ENCODE peak calls at places on chromosomes 3 and 15, in seven cellular contexts. Z, S, T, R, P, N and H are unnamed samples.

GRCh38 chr3:33439421-33440327 is 531 bp downstream of the UBP1 start:
- DNase-seq in P (peak), Z (peak), R (peak), S (no peak), T (no peak), N (peak), H (peak)

GRCh38 chr15:57149196-57149595 is 227.1 kb upstream of the CGNL1 start:
- DNase-seq in S (no peak), T (no peak), N (no peak), P (no peak), R (no peak), Z (no peak), H (no peak)

GRCh38 chr3:142602630-142603339 is 6.6 kb downstream of the PLS1 start:
- DNase-seq in T (no peak), N (no peak), R (no peak), P (peak), S (no peak), Z (no peak), H (no peak)

GRCh38 chr3:196995646-196996355 is 27.2 kb upstream of the PIGZ start:
- DNase-seq in P (no peak), R (no peak), S (no peak), N (no peak), Z (no peak), T (no peak), H (no peak)

GRCh38 chr3:186381424-186382216 is 19.6 kb upstream of the DGKG start:
- DNase-seq in Z (no peak), T (no peak), N (no peak), P (peak), R (no peak), S (no peak), H (no peak)

GRCh38 chr3:13838421-13838820 is 41.5 kb downstream of the WNT7A start:
- DNase-seq in S (no peak), N (no peak), P (no peak), Z (no peak), T (no peak), R (no peak), H (no peak)

GRCh38 chr15:89767411-89767915 is 8.7 kb upstream of the MESP2 start:
- DNase-seq in T (no peak), P (no peak), Z (peak), N (no peak), R (no peak), S (no peak), H (no peak)

GRCh38 chr15:74222705-74223104 is 13.4 kb upstream of the CCDC33 start:
- DNase-seq in T (no peak), S (no peak), N (no peak), P (no peak), Z (no peak), R (no peak), H (no peak)

GRCh38 chr15:36426696-36427095 is 152.7 kb upstream of the CDIN1 start:
- DNase-seq in Z (no peak), P (no peak), T (no peak), S (no peak), R (no peak), N (no peak), H (no peak)

GRCh38 chr3:10619989-10620832 is 114.8 kb upstream of the ATP2B2 start:
- DNase-seq in N (no peak), R (no peak), P (no peak), T (no peak), Z (no peak), S (no peak), H (no peak)

GRCh38 chr15:41836072-41836471 is 2.6 kb upstream of the PLA2G4B start:
- DNase-seq in S (no peak), R (no peak), T (no peak), P (no peak), N (no peak), Z (no peak), H (no peak)

GRCh38 chr3:25480811-25481210 is 52.7 kb downstream of the RARB start:
- DNase-seq in T (no peak), Z (no peak), P (no peak), S (no peak), R (no peak), N (no peak), H (no peak)

GRCh38 chr3:111548756-111549155 is 6.8 kb downstream of the CD96 start:
- DNase-seq in P (no peak), R (no peak), N (no peak), S (no peak), Z (no peak), T (no peak), H (no peak)

GRCh38 chr3:69232447-69232846 is 110.1 kb upstream of the LMOD3 start:
- DNase-seq in N (no peak), T (no peak), Z (no peak), P (no peak), R (no peak), S (no peak), H (no peak)

GRCh38 chr15:97977734-97978133 is 17.2 kb downstream of the ARRDC4 start:
- DNase-seq in N (no peak), T (no peak), Z (peak), P (no peak), S (no peak), R (no peak), H (no peak)

GRCh38 chr15:99442268-99442897 is 123.4 kb upstream of the MEF2A start:
- DNase-seq in P (no peak), Z (no peak), R (peak), S (peak), N (no peak), T (peak), H (no peak)

GRCh38 chr15:52093539-52094502 is 18.8 kb downstream of the BCL2L10 start:
- DNase-seq in Z (no peak), S (no peak), P (peak), R (no peak), T (peak), N (no peak), H (no peak)

GRCh38 chr3:77373619-77374018 is 333.7 kb downstream of the ROBO2 start:
- DNase-seq in R (no peak), S (no peak), Z (no peak), N (no peak), P (no peak), T (no peak), H (no peak)

GRCh38 chr15:64067564-64068030 is 21.3 kb upstream of the DAPK2 start:
- DNase-seq in N (peak), Z (peak), R (peak), S (no peak), T (peak), P (peak), H (peak)

GRCh38 chr15:73955326-73955725 is 29.1 kb downstream of the LOXL1 start:
- DNase-seq in S (no peak), T (no peak), P (no peak), R (no peak), Z (no peak), N (no peak), H (no peak)

GRCh38 chr3:135915206-135915605 is 50.3 kb upstream of the PPP2R3A start:
- DNase-seq in R (no peak), Z (no peak), T (no peak), S (no peak), P (no peak), N (no peak), H (no peak)

GRCh38 chr15:75203017-75203907 is 1.6 kb downstream of the C15orf39 start:
- DNase-seq in T (no peak), S (no peak), R (no peak), Z (no peak), N (no peak), P (peak), H (no peak)

GRCh38 chr15:67024322-67024997 is 40.9 kb upstream of the SMAD3 start:
- DNase-seq in S (peak), T (peak), Z (peak), R (peak), P (peak), N (no peak), H (no peak)

GRCh38 chr15:25176616-25176923 is 221.8 kb downstream of the SNRPN start:
- DNase-seq in T (no peak), R (peak), S (no peak), N (no peak), P (no peak), Z (peak), H (no peak)

GRCh38 chr3:42702982-42703694 is 540 bp upstream of the HHATL start:
- DNase-seq in T (no peak), S (no peak), N (no peak), P (no peak), R (no peak), Z (no peak), H (no peak)

GRCh38 chr3:117788086-117788485 is 1078.5 kb downstream of the TUSC7 start:
- DNase-seq in T (peak), Z (peak), R (peak), S (peak), P (no peak), N (no peak), H (no peak)

GRCh38 chr15:25884354-25884753 is 21.2 kb upstream of the ATP10A start:
- DNase-seq in S (no peak), R (no peak), P (no peak), T (no peak), N (no peak), Z (no peak), H (no peak)

GRCh38 chr3:54773251-54773650 is 154.6 kb downstream of the LRTM1 start:
- DNase-seq in N (no peak), S (no peak), T (no peak), P (no peak), Z (no peak), R (no peak), H (no peak)

GRCh38 chr3:5022187-5022965 is 43.1 kb downstream of the BHLHE40 start:
- DNase-seq in P (no peak), S (no peak), T (no peak), N (no peak), Z (no peak), R (no peak), H (no peak)

GRCh38 chr3:58556761-58557181 is 19.8 kb upstream of the ACOX2 start:
- DNase-seq in S (no peak), Z (no peak), N (no peak), R (no peak), T (no peak), P (no peak), H (no peak)

GRCh38 chr15:23467110-23467600 is 20.1 kb upstream of the GOLGA6L2 start:
- DNase-seq in Z (no peak), P (no peak), R (no peak), S (peak), T (no peak), N (no peak), H (no peak)
- TF ChIP-seq CTCF in Z (no peak), P (peak), R (no peak), S (peak), T (peak), N (peak), H (peak)

DNA sequence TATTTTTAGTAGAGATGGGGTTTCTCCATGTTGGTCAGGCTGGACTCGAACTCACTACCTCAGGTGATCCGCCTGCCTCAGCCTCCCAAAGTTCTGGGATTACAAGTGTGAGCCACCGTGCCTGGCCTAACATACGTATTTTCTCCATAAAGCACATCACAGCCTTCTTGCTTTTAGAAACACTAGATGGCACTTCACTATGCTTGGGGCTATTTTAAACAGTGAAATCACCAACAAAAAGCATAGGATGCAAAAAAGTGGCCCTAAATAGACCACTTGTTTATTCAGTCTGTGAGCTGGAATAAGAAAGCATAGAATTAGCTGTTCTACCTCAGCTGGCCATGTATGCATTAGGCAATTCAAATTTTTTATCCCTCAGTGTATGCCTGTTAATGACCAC is 46.0 kb downstream of the PRICKLE2 start:
- DNase-seq in S (no peak), P (no peak), N (no peak), Z (no peak), R (no peak), T (no peak), H (no peak)
- TF ChIP-seq CTCF in S (no peak), P (no peak), N (no peak), Z (no peak), R (no peak), T (peak), H (no peak)

DNA sequence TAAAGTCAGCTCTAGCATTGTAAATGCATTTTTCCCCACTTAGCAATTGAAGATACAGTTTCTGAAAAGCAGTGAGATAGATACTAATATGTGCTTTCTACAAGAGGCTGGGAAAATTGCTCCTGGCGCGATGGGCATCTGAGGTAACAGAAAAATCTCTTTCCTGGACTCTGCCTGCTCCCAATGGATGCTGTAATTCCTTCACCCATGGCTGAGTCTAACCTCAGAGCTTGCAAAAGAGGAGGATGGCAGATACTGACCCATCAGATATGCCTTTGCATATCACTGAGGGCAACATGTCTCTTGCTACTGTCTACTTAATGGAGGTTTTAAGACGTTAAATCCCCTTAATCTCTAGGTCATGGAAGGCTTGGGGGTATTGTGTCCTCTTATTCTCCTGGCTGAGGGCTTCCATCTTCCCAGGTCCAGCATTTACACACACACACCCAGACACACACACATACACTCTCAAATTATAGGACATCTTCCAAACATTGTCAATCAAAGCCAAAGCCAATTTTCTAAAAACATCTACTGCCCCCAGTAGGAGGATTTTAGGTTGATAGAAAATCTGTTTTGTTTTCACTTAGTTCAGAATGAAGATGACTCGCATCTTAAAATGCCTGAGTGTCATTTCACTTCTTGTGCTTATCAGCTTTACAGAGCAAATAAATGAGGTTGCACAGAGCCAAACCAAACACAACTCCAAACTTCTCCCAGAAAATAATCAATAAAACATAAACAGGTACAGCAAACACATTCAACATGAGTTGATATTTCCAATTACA is 2.4 kb downstream of the TRPM1 start:
- DNase-seq in Z (no peak), S (no peak), N (no peak), T (no peak), P (no peak), R (no peak), H (no peak)
- TF ChIP-seq CTCF in Z (no peak), S (peak), N (no peak), T (no peak), P (no peak), R (no peak), H (no peak)

GRCh38 chr15:80778621-80778963 is 578 bp upstream of the CEMIP start:
- DNase-seq in S (no peak), P (no peak), T (no peak), R (no peak), N (no peak), Z (no peak), H (no peak)

GRCh38 chr15:80778964-80779657 is at the start of gene CEMIP:
- DNase-seq in Z (peak), R (peak), S (peak), N (peak), T (peak), P (peak), H (peak)

GRCh38 chr15:80780416-80781221 is 1.4 kb downstream of the CEMIP start:
- DNase-seq in Z (peak), R (peak), T (no peak), N (peak), S (no peak), P (peak), H (peak)

GRCh38 chr15:80777836-80778620 is 1.1 kb upstream of the CEMIP start:
- DNase-seq in S (no peak), R (no peak), N (no peak), Z (no peak), P (no peak), T (no peak), H (no peak)

DNA sequence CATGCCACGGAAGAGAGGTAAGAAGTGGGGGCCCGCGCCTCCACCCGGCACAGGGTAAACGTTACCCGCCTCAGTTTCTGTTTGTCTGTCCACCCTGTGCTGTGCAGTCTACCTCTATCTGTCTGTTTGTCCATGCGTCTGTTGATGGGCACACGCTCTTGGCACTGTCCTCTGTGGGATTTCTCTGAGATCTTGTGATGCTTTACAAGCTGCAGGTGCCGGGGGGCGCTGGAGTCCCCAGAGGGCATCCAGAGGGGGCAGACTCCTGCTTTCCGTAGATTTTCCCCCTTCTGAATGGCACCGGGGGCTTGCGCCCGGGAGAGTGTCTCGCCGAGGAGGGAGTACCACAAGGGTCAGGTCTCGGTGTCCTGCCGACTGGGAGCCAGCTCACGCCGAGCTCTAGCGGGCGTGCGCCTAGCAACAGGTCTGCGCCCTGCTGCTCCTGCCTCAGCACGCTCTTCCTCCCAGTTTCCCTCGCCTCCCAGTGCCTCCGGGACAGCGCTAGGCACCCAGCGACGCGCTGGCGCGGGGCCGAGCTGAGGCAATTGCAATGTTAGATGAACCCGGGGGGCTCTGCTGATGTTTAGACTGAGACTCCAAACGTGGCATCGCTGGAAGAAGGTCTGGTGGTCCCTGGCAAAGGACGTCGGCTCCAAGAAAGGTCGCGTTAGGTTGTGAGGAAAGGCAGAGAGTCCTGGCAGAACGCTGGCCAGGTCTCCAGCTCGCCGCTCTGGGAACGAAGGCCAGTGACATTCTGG is 667 bp downstream of the CEMIP start:
- DNase-seq in N (peak), R (no peak), S (no peak), P (peak), T (no peak), Z (no peak), H (peak)
- TF ChIP-seq CTCF in N (no peak), R (no peak), S (no peak), P (no peak), T (no peak), Z (no peak), H (no peak)

GRCh38 chr3:17743660-17743995 is 1.2 kb upstream of the TBC1D5 start:
- DNase-seq in P (no peak), N (no peak), Z (no peak), R (no peak), S (no peak), T (no peak), H (no peak)

GRCh38 chr3:17740703-17741102 is 1.7 kb downstream of the TBC1D5 start:
- DNase-seq in T (peak), R (no peak), Z (no peak), P (peak), N (no peak), S (no peak), H (no peak)

GRCh38 chr3:17742837-17743659 is 617 bp upstream of the TBC1D5 start:
- DNase-seq in R (no peak), N (no peak), S (no peak), P (no peak), Z (no peak), T (peak), H (no peak)

GRCh38 chr3:17741621-17742091 is 775 bp downstream of the TBC1D5 start:
- DNase-seq in P (no peak), Z (no peak), R (no peak), T (no peak), S (no peak), N (no peak), H (no peak)

DNA sequence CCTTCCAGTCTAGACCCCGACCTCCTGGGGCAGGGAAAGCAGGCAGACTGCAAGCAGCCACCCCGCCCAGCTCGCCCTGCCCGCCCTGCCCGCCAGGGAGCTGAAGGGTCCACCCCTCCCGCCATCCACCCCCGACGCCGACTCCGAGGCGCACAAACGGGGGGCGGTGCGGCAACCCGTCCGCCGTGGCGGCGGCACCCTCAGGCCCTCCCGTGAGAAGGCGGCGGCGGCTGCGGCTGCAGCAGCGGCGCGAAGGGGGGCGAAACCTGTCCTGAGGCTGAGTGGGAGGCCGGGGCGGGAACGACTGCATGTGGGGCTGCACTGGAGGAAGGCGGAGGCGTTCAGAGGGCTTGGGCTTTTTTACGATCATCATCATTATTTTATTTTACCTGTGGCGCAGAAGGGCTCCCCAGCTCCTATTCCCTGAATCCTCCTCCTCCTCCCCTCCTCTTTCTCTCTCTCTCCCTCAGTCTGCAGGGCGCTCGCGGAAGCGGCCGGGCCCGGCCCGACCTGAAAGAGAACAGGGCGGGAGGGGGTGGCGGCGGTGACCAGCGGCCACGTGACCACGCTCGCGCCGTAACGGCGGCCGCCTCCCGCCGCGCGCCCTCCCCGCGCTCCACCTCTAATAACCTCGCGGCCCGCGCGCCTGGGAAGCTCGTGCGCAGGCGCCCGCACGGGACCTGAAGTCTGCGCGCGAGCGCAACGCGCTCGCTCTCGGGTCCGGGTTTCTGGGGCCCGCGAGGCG is at the start of gene TBC1D5:
- DNase-seq in Z (peak), T (peak), P (peak), S (peak), R (peak), N (peak), H (peak)
- TF ChIP-seq CTCF in Z (no peak), T (no peak), P (no peak), S (no peak), R (no peak), N (no peak), H (no peak)